ENCODE peak calls at places on chromosomes 5 and 9, in nine cellular contexts. W is OCI-LY7, O is coronary artery, M is ovary, V is lung, A is choroid plexus epithelial cell, I is fibroblast of pulmonary artery, H is left ventricle myocardium inferior, D is Karpas-422. Z is an unnamed sample.
A peak's percentile ranks its signal among the peaks of the same experiment; 100 is the strongest.

GRCh38 chr5:54360925-54361662 is 50.7 kb upstream of the ARL15 start:
- DNase-seq in I (no peak), M (no peak), A (no peak), D (no peak), V (no peak), O (no peak), H (no peak), W (no peak), Z (no peak)

GRCh38 chr5:82073179-82073578 is 101.4 kb downstream of the ATG10 start:
- DNase-seq in W (no peak), V (no peak), M (no peak), D (no peak), H (no peak), I (peak; percentile 3), O (no peak), A (peak; percentile 48), Z (no peak)

GRCh38 chr9:110752766-110753165 is 84.2 kb downstream of the MUSK start:
- DNase-seq in V (no peak), A (peak; percentile 89), I (peak; percentile 97), M (no peak), H (no peak), O (no peak), W (no peak), D (no peak), Z (no peak)

GRCh38 chr9:5629312-5630037 is 568 bp downstream of the RIC1 start:
- DNase-seq in A (peak; percentile 38), V (peak; percentile 57), W (peak; percentile 75), O (peak; percentile 83), H (peak; percentile 61), D (peak; percentile 96), M (no peak), I (peak; percentile 37), Z (peak; percentile 70)

GRCh38 chr9:110443878-110444245 is 106.2 kb upstream of the TXNDC8 start:
- DNase-seq in O (no peak), V (no peak), W (no peak), H (no peak), I (peak; percentile 84), M (no peak), D (no peak), A (peak; percentile 86), Z (no peak)

GRCh38 chr5:178671745-178672144 is 44.9 kb upstream of the CLK4 start:
- DNase-seq in W (no peak), M (no peak), O (no peak), A (peak; percentile 30), H (no peak), D (no peak), V (no peak), I (no peak), Z (no peak)

GRCh38 chr5:96588551-96588950 is 73.6 kb upstream of the CAST start:
- DNase-seq in V (no peak), H (no peak), I (no peak), M (no peak), O (no peak), D (no peak), W (no peak), A (no peak), Z (no peak)

GRCh38 chr9:99093492-99093791 is 11.5 kb upstream of the TGFBR1 start:
- DNase-seq in V (no peak), O (no peak), W (no peak), I (no peak), H (no peak), D (no peak), M (no peak), A (no peak), Z (no peak)

GRCh38 chr5:52727568-52727967 is 60.1 kb upstream of the ITGA1 start:
- DNase-seq in D (no peak), I (peak; percentile 79), M (no peak), H (peak; percentile 16), A (peak; percentile 72), V (no peak), O (no peak), W (no peak), Z (no peak)

GRCh38 chr9:130433168-130433946 is 11.4 kb upstream of the ASS1 start:
- DNase-seq in A (peak; percentile 54), I (peak; percentile 49), O (no peak), W (no peak), M (peak; percentile 74), H (peak; percentile 44), V (no peak), D (no peak), Z (peak; percentile 18)

GRCh38 chr5:81140942-81141341 is 92.2 kb upstream of the CKMT2 start:
- DNase-seq in H (peak; percentile 34), V (no peak), W (no peak), I (peak; percentile 50), A (peak; percentile 66), D (no peak), M (no peak), O (no peak), Z (no peak)

GRCh38 chr5:72210913-72211670 is 103.8 kb downstream of the MAP1B start:
- DNase-seq in W (no peak), V (peak; percentile 32), M (peak; percentile 47), A (peak; percentile 85), H (peak; percentile 57), I (peak; percentile 82), O (no peak), D (no peak), Z (no peak)

GRCh38 chr5:111779260-111780254 is 22.6 kb upstream of the NREP start:
- DNase-seq in H (no peak), M (no peak), D (no peak), I (peak; percentile 44), V (no peak), W (no peak), A (no peak), O (no peak), Z (no peak)

GRCh38 chr5:109786177-109786576 is 96.5 kb downstream of the MAN2A1 start:
- DNase-seq in H (no peak), V (no peak), D (no peak), O (no peak), W (no peak), I (no peak), M (no peak), A (no peak), Z (no peak)

GRCh38 chr9:36868591-36869282 is 165.3 kb downstream of the PAX5 start:
- DNase-seq in O (no peak), D (no peak), A (no peak), H (no peak), W (no peak), I (no peak), V (no peak), M (no peak), Z (no peak)

GRCh38 chr9:98846879-98847278 is 39.4 kb downstream of the GALNT12 start:
- DNase-seq in O (no peak), I (no peak), V (no peak), W (no peak), A (no peak), H (no peak), D (no peak), M (no peak), Z (no peak)

DNA sequence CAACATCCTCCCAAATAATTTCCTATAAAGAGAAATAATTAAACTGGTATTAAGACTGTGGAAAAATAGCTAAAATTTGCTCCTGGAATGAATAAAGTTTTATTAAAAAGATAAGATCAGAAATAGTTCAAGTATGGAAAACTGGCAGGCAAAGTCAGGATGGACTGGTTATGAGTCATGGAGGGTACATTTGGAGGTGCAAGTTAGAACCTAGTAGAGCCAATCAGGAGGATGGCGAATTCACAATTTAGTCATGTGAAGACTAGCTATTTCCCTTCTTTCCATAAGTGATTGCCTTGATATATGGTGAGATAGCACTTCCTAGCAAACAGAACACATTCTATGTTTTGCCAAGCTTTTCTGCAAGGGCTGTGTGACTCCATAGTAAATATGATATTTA is 1303.5 kb downstream of the EFNA5 start:
- DNase-seq in A (no peak), W (no peak), M (no peak), H (no peak), D (no peak), I (no peak), O (no peak), V (no peak), Z (no peak)
- H3K4me3 ChIP-seq in A (no peak overlapping the region), W (no peak overlapping the region), M (no peak overlapping the region), H (no peak overlapping the region), D (no peak overlapping the region), I (no peak overlapping the region), O (no peak overlapping the region), V (no peak overlapping the region), Z (no peak overlapping the region)

GRCh38 chr5:68243251-68243650 is 27.7 kb downstream of the PIK3R1 start:
- DNase-seq in H (no peak), D (no peak), M (no peak), I (no peak), A (no peak), O (no peak), W (no peak), V (no peak), Z (no peak)

GRCh38 chr5:68242743-68243142 is 27.2 kb downstream of the PIK3R1 start:
- DNase-seq in I (peak; percentile 72), M (no peak), H (no peak), D (no peak), A (peak; percentile 73), O (no peak), V (no peak), W (no peak), Z (no peak)

GRCh38 chr5:68245325-68245724 is 29.8 kb downstream of the PIK3R1 start:
- DNase-seq in D (no peak), A (no peak), M (no peak), W (no peak), H (no peak), O (no peak), I (peak; percentile 59), V (no peak), Z (no peak)

GRCh38 chr5:68240771-68241170 is 25.2 kb downstream of the PIK3R1 start:
- DNase-seq in I (no peak), H (no peak), V (no peak), O (no peak), A (no peak), W (no peak), M (no peak), D (no peak), Z (no peak)

GRCh38 chr5:68243681-68244080 is 28.1 kb downstream of the PIK3R1 start:
- DNase-seq in W (no peak), H (no peak), O (no peak), M (no peak), I (no peak), A (no peak), V (no peak), D (no peak), Z (no peak)
- H3K4me3 ChIP-seq in W (no peak overlapping the region), H (no peak overlapping the region), O (peak overlapping the region; percentile 29), M (no peak overlapping the region), I (no peak overlapping the region), A (no peak overlapping the region), V (no peak overlapping the region), D (no peak overlapping the region), Z (no peak overlapping the region)

DNA sequence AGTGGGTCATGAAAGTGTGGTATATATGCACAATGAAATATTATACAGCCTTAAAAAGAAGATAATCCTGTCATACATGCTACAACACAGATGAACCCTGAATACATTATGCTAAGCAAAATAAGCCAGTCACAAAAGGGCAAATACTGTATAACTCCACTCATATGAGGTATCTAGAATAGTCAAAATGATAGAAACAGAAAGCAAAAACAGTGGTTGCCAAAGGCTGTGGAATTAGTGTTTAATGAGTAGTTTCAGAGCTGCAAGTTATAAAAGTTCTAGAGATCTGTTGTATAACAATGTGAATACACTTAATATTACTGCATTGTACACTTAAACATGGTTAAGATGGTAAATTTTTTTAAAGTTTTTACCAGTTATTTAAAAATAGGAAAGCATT is 135.0 kb downstream of the OXCT1 start:
- DNase-seq in D (peak; percentile 2), H (no peak), A (no peak), M (no peak), I (no peak), V (no peak), O (no peak), W (no peak), Z (no peak)
- H3K4me3 ChIP-seq in D (no peak overlapping the region), H (no peak overlapping the region), A (no peak overlapping the region), M (no peak overlapping the region), I (no peak overlapping the region), V (no peak overlapping the region), O (no peak overlapping the region), W (no peak overlapping the region), Z (no peak overlapping the region)

GRCh38 chr9:88533951-88534455 is 975 bp upstream of the NXNL2 start:
- DNase-seq in D (no peak), M (peak; percentile 80), A (peak; percentile 45), V (peak; percentile 39), I (no peak), O (peak; percentile 79), H (peak; percentile 35), W (no peak), Z (no peak)
- H3K4me3 ChIP-seq in D (no peak overlapping the region), M (peak overlapping the region; percentile 46), A (peak overlapping the region; percentile 64), V (no peak overlapping the region), I (peak overlapping the region; percentile 52), O (peak overlapping the region; percentile 69), H (peak overlapping the region; percentile 60), W (no peak overlapping the region), Z (no peak overlapping the region)

Z was measured in GM12865.